ENCODE peak calls at places on chromosomes 2 and 18, in nine cellular contexts. L is PC-9, N is cardiac fibroblast, X is GM12865, D is sigmoid colon, Q is esophagus muscularis mucosa, W is IMR-90, J is psoas muscle, I is spleen. O is an unnamed sample.

GRCh38 chr2:69933839-69934613 is 19.1 kb downstream of the MXD1 start:
- DNase-seq in X (peak), Q (no peak), W (peak), L (peak), D (no peak), I (no peak), N (peak), J (no peak), O (peak)

GRCh38 chr2:10482460-10482859 is 34.3 kb upstream of the ODC1 start:
- DNase-seq in N (no peak), D (peak), X (no peak), J (no peak), I (peak), W (no peak), Q (no peak), L (no peak), O (no peak)

GRCh38 chr2:42928692-42929576 is 136.6 kb upstream of the HAAO start:
- DNase-seq in N (peak), Q (no peak), D (no peak), X (peak), J (no peak), L (no peak), I (no peak), W (peak), O (peak)

GRCh38 chr2:96870631-96871255 is 863 bp upstream of the SEMA4C start:
- DNase-seq in Q (no peak), I (peak), X (peak), W (no peak), D (peak), L (no peak), N (no peak), J (no peak), O (peak)

GRCh38 chr2:75634945-75635344 is 11.6 kb upstream of the MRPL19 start:
- DNase-seq in J (no peak), I (no peak), X (peak), W (no peak), L (peak), Q (no peak), D (no peak), N (no peak), O (peak)

GRCh38 chr18:77803024-77803423 is 553.4 kb downstream of the GALR1 start:
- DNase-seq in D (no peak), J (no peak), W (no peak), I (no peak), X (no peak), Q (no peak), L (no peak), N (no peak), O (no peak)

GRCh38 chr2:188050716-188051115 is 241.0 kb upstream of the GULP1 start:
- DNase-seq in W (no peak), I (no peak), D (no peak), L (no peak), X (no peak), Q (no peak), N (no peak), J (no peak), O (no peak)

GRCh38 chr18:58538604-58539386 is 90.1 kb downstream of the ALPK2 start:
- DNase-seq in J (no peak), Q (no peak), N (peak), D (no peak), X (peak), W (peak), I (no peak), L (no peak), O (no peak)

GRCh38 chr2:111673526-111673925 is 210.5 kb downstream of the ANAPC1 start:
- DNase-seq in X (no peak), W (no peak), I (no peak), D (no peak), J (no peak), N (no peak), L (no peak), Q (no peak), O (no peak)

GRCh38 chr18:50266248-50266704 is at the start of gene CFAP53:
- DNase-seq in X (peak), D (peak), L (peak), N (peak), I (peak), Q (peak), W (peak), J (peak), O (peak)

GRCh38 chr2:156170929-156171328 is 161.6 kb downstream of the NR4A2 start:
- DNase-seq in J (no peak), D (no peak), Q (no peak), N (no peak), L (no peak), I (no peak), W (no peak), X (no peak), O (no peak)

GRCh38 chr18:50162486-50163304 is 32.3 kb downstream of the MYO5B start:
- DNase-seq in N (no peak), I (no peak), W (no peak), J (no peak), X (no peak), Q (no peak), D (no peak), L (peak), O (peak)

GRCh38 chr2:22078701-22079100 is 954.9 kb downstream of the TDRD15 start:
- DNase-seq in I (no peak), X (no peak), J (no peak), N (no peak), D (no peak), W (no peak), L (no peak), Q (no peak), O (no peak)

GRCh38 chr2:38652431-38653273 is 13.3 kb upstream of the GALM start:
- DNase-seq in D (no peak), N (no peak), X (peak), I (no peak), W (no peak), L (no peak), Q (no peak), J (no peak), O (no peak)

GRCh38 chr18:13184396-13184795 is 34.2 kb upstream of the LDLRAD4 start:
- DNase-seq in L (no peak), I (no peak), Q (no peak), J (no peak), D (no peak), X (no peak), N (no peak), W (no peak), O (no peak)
- H3K4me3 ChIP-seq in L (no peak), I (no peak), Q (no peak), J (no peak), D (no peak), X (no peak), N (no peak), W (no peak), O (no peak)

DNA sequence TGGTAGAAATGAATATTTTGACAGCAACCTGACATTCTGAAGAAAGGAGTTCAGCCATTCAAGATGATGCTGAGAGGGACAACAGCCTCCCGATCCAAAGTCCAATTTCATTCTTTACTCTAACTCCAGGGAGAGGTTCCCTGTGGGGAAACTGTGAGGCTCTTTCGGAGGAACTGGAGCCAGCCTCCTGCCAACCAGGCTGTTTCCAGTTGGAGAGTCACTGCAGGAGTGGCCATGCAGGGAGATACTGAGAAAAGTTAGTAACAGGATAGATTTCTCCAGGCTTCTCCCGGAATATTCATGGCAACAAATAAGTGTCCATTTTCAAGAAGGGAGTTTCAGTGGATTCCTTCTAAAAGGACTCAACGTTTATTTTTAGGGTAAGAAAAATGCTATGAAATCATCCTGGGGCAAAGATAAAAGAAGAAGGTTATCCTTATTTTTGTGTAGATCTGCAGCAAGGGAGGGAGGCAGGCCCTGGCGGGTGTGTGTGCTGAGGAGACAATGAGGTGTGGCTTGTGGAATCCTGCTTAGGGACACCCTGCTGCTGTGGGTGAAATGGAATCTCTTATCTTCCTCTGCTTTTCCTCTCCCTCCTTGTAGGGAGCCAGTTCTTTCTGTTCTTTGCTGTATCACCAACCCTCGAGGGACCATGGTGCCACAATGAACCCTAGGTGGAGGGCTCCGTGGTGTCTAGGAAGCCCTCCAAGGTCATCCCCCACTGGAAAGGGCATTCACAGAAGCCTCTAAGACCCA is 18.1 kb downstream of the KLHL14 start:
- DNase-seq in I (no peak), D (no peak), J (no peak), X (no peak), W (no peak), N (no peak), L (no peak), Q (no peak), O (no peak)
- H3K4me3 ChIP-seq in I (no peak), D (no peak), J (no peak), X (no peak), W (no peak), N (no peak), L (no peak), Q (no peak), O (no peak)

DNA sequence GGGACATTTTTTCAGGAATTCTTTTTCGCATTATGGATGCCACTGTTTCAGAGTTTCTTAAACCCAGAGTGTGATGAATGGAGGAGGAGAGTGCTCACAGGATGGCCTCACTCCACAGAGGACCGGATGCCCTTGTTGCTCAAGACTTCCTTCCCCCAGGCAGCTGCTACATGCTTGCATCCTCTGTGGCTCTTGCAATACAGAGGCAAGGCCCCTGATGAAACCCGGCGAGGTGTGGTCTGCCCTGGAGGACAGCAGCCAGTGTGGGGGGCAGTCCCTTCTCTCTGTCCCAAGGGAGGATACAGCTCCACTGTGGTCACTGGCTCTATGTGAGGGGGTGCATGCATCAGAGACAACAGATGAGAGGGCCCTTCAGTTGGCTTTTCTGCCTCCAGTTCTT is 109.6 kb downstream of the SH3RF3 start:
- DNase-seq in N (peak), L (peak), W (peak), Q (peak), X (peak), J (peak), D (peak), I (peak), O (peak)
- H3K4me3 ChIP-seq in N (no peak), L (peak), W (no peak), Q (no peak), X (no peak), J (no peak), D (no peak), I (no peak), O (no peak)

GRCh38 chr2:189379287-189379630 is 62.0 kb upstream of the WDR75 start:
- DNase-seq in I (no peak), Q (no peak), J (no peak), D (no peak), L (peak), X (no peak), W (peak), N (peak), O (peak)
- H3K4me3 ChIP-seq in I (no peak), Q (no peak), J (no peak), D (no peak), L (no peak), X (no peak), W (peak), N (no peak), O (no peak)

DNA sequence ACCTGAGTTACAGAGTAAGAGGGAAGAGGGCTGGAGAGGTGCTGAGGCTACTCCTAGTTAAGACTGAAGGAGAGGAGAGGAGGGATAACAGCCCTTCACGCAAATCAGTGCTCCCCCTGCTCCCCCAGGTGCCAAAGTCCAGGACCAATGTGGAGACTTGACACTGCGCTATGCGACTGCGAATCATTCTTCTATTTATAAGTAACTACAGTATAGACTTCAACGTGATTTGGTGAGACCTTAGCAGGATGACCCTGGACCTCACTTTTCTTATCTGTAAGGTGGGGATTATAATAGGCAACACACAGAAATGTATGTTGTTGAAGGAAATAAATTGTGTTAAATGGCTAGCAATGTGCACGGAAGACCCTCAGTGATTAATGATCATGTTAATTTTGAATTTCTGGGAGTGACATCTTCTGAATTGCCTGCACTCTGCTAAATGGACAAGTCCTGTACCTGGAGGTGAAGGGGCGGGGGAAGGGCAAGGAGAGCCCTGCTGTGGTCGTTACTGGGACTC is 11.0 kb downstream of the EN1 start:
- DNase-seq in J (no peak), X (no peak), W (no peak), D (no peak), N (no peak), Q (no peak), I (peak), L (no peak), O (no peak)
- H3K4me3 ChIP-seq in J (peak), X (no peak), W (no peak), D (no peak), N (no peak), Q (peak), I (no peak), L (no peak), O (no peak)